ENCODE peak calls at places on chromosomes 2 and 18, in ten cellular contexts. J is tibial nerve, B is A549, A is upper lobe of left lung, X is prostate gland, F is testis, Z is stomach, L is transverse colon, S is adrenal gland, W is breast epithelium. U is an unnamed sample. For H3K4me1, the result is how much of the 10 kb centered on the place peaks cover.

GRCh38 chr2:138502253-138503086 is 900 bp downstream of the SPOPL start:
- DNase-seq in F (peak), Z (peak), A (no peak), L (no peak), S (no peak), X (peak), J (peak), W (peak), B (no peak), U (no peak)

GRCh38 chr2:106314427-106314826 is 120.3 kb upstream of the UXS1 start:
- DNase-seq in Z (no peak), X (no peak), A (no peak), F (no peak), L (no peak), S (no peak), B (no peak), W (no peak), J (no peak), U (no peak)

GRCh38 chr2:60260646-60261296 is 292.7 kb downstream of the BCL11A start:
- DNase-seq in A (peak), J (no peak), X (peak), W (peak), B (peak), F (no peak), L (no peak), Z (peak), S (peak), U (no peak)

GRCh38 chr2:54570925-54571694 is 115.0 kb downstream of the SPTBN1 start:
- DNase-seq in B (peak), Z (peak), L (peak), A (peak), F (peak), X (no peak), J (peak), W (no peak), S (no peak), U (no peak)

GRCh38 chr18:47754311-47755101 is 176.0 kb downstream of the SMAD2 start:
- DNase-seq in F (peak), W (no peak), A (no peak), S (peak), B (peak), Z (peak), J (no peak), L (peak), X (no peak), U (no peak)

GRCh38 chr2:39119732-39120520 is 925 bp downstream of the SOS1 start:
- DNase-seq in Z (peak), B (peak), X (peak), A (peak), F (peak), J (peak), S (peak), W (peak), L (peak), U (no peak)

GRCh38 chr2:186347472-186347871 is 138.6 kb upstream of the ZC3H15 start:
- DNase-seq in J (no peak), L (no peak), W (no peak), X (no peak), B (no peak), S (no peak), F (no peak), Z (no peak), A (no peak), U (no peak)

GRCh38 chr2:181675241-181675640 is 5.1 kb downstream of the NEUROD1 start:
- DNase-seq in L (no peak), J (no peak), X (no peak), A (no peak), F (no peak), W (no peak), S (no peak), Z (no peak), B (no peak), U (no peak)

GRCh38 chr2:192775461-192776262 is 580.9 kb upstream of the TMEFF2 start:
- DNase-seq in X (no peak), J (no peak), L (no peak), A (no peak), Z (no peak), F (no peak), W (no peak), S (no peak), B (no peak), U (no peak)

GRCh38 chr2:83969085-83969484 is 490.0 kb downstream of the SUCLG1 start:
- DNase-seq in Z (no peak), S (no peak), W (no peak), F (no peak), A (no peak), J (no peak), X (no peak), L (no peak), B (no peak), U (no peak)

DNA sequence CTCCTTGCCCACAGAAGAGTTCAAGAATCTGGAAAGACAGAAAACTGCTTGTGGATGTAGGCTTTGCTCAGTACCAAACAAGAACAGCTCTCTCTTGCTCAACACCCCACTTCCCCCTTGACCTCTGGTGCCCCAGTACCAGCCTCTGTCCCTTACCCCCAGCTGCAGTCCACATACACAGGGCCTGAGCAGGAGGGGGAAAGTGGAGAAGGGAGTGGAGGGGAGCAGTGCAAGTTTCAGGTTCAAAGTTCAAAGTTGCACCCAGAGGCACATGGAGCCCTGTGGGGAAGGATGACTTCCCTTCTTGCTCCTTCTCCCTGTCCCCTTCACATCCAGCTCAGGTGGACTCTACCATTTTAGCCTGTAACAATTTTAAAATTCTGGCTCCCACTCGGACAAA is 61.1 kb upstream of the LPIN2 start:
- DNase-seq in S (no peak), B (no peak), W (no peak), J (no peak), A (peak), Z (no peak), X (no peak), F (no peak), L (peak), U (peak)
- H3K27ac ChIP-seq in S (no peak), B (peak), W (no peak), J (peak), A (no peak), Z (no peak), X (no peak), F (no peak), L (no peak), U (no peak)

GRCh38 chr2:85595378-85596232 is at the start of gene RNF181:
- DNase-seq in A (peak), Z (peak), X (peak), J (peak), L (peak), B (peak), F (peak), W (peak), S (peak), U (peak)

GRCh38 chr2:85594715-85595377 is 699 bp upstream of the RNF181 start:
- DNase-seq in F (no peak), S (no peak), W (no peak), J (no peak), A (no peak), Z (no peak), L (no peak), B (no peak), X (no peak), U (no peak)

GRCh38 chr2:85591563-85591962 is 4.0 kb upstream of the RNF181 start:
- DNase-seq in Z (no peak), X (no peak), J (no peak), W (no peak), L (no peak), S (no peak), A (no peak), B (no peak), F (no peak), U (no peak)

GRCh38 chr2:85590950-85591349 is 4.6 kb upstream of the RNF181 start:
- DNase-seq in F (no peak), S (no peak), L (no peak), J (no peak), A (no peak), X (no peak), W (no peak), Z (no peak), B (no peak), U (no peak)

DNA sequence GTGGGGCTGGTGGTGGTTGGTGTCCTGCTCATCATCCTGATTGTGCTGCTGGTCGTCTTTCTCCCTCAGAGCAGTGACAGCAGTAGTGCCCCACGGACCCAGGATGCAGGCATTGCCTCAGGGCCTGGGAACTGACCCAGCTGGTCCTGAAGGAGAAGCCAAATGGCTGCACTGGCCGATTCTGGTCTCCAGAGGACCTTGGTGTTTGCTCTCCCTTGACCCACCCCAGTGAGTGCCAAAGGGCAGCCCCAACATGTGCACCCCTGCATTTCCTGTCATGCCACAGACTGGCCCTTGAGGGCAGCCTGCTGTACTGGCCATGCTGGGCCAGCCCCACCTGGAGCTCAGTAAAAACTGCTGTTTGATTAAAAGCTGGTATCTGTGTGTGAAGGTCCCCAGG is 2.5 kb upstream of the RNF181 start:
- DNase-seq in X (no peak), W (no peak), S (no peak), L (no peak), B (no peak), A (no peak), F (no peak), Z (no peak), J (no peak), U (no peak)
- H3K4me1 ChIP-seq in X (under half), W (under half), S (under half), L (under half), B (under half), A (half or more), F (under half), Z (under half), J (half or more), U (half or more)

GRCh38 chr2:159516241-159516758 is 100.0 kb downstream of the BAZ2B start:
- DNase-seq in W (no peak), F (peak), A (peak), Z (no peak), J (no peak), L (peak), S (no peak), X (peak), B (peak), U (no peak)
- TF ChIP-seq POLR2A in W (no peak), F (no peak), A (peak), Z (no peak), J (no peak), L (peak), S (no peak), X (no peak), B (no peak), U (no peak)

GRCh38 chr2:233328922-233329321 is 21.3 kb downstream of the SAG start:
- DNase-seq in W (no peak), F (no peak), Z (no peak), J (no peak), L (no peak), X (no peak), S (no peak), A (no peak), B (no peak), U (no peak)
- H3K27ac ChIP-seq in W (no peak), F (no peak), Z (no peak), J (no peak), L (no peak), X (no peak), S (no peak), A (no peak), B (no peak), U (no peak)

DNA sequence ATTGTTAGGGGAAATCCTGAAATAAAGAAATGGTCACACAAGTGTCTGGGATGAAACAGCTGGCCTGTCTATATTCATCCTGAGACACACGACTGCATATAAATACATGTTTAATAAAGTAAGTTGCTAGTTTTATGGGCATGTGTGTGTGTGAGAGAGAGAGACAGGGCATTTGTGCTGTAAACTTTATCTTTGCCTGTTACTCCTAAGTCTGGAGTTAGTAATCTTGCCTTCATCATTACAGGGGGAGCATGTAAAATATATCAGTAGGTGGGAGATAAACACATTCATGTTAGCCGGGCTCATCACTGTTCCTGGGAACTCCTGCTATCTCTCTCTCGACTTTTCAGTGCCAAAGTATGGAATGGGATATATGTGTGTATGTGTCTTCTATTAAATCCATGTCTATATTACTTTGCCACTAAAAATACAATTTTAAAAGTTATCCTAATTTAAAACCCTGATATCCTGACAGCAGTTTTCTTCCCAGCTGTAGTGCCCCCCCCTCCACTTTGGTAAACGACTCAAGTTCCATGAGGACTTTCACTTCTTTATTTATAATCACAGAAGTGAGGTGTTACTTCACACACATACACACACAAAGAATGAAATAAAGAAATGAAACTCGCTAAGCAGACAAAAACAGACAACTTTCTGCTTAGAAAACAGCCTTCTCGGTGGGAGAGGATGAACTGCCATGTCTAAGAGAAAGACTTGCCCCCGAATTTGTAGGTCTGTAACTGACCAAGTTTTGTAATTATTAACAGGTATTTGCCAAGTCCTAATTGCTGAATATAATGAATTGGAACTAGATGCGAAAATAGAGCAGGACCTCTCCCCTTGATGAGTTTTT is 949 bp downstream of the ZEB2 start:
- DNase-seq in S (no peak), J (no peak), L (no peak), F (no peak), B (no peak), W (no peak), A (no peak), X (no peak), Z (no peak), U (no peak)
- H3K4me1 ChIP-seq in S (under half), J (under half), L (under half), F (under half), B (under half), W (under half), A (under half), X (under half), Z (under half), U (under half)

GRCh38 chr18:77099501-77100370 is 32.8 kb downstream of the MBP start:
- DNase-seq in F (no peak), B (no peak), L (no peak), S (no peak), J (no peak), X (no peak), W (no peak), A (peak), Z (no peak), U (no peak)

GRCh38 chr18:77100751-77101355 is 31.7 kb downstream of the MBP start:
- DNase-seq in J (no peak), F (no peak), B (no peak), A (peak), Z (no peak), X (no peak), W (no peak), L (no peak), S (no peak), U (no peak)

GRCh38 chr18:77103181-77103875 is 29.3 kb downstream of the MBP start:
- DNase-seq in S (no peak), W (no peak), Z (no peak), B (no peak), L (no peak), X (no peak), F (no peak), J (no peak), A (peak), U (no peak)

GRCh38 chr18:77102246-77103040 is 30.1 kb downstream of the MBP start:
- DNase-seq in F (no peak), L (no peak), Z (no peak), X (no peak), J (no peak), W (no peak), B (no peak), A (no peak), S (no peak), U (peak)

DNA sequence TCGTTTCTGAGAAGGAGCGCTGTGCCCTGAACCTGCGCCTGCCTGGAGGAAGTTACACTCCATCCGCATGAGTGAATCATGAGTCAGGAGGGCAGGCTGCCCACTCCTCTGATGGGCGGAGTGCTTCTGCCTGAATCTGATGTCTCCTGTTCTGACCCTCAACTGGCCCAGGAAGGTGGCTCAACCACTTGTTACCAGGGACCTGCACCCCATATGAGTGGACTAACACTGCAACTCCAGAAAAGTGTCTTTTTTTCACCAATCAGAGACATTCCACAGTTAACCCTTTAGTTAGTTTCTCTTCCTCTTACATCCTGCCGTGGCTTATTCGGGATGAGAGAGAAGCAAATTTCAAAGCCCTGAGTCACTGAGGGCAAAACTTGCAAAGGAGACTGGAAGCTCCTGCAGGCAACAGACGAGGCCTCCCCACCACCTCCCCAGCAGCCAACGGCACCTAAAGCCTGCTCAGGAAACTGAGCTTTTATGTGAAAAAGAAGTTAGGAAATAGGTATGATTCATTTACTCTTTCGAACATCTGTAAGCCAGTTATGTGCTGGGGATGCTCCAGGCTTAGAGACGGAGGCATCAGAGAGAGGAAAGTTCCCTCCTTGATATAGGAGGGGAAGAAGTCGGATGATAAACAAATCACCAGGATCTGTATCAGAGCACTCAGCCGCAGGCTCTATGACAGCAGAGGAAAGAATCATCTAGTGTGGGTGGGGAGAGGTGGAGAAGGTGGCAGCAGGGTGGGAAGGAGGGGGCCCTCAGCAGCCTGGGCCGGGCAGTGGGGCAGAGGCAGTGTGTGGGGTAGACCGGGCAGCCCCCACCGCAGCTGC is 31.0 kb downstream of the MBP start:
- DNase-seq in L (peak), A (peak), S (peak), B (peak), F (peak), X (no peak), Z (peak), W (peak), J (peak), U (peak)
- TF ChIP-seq POLR2A in L (peak), A (peak), S (no peak), B (no peak), F (no peak), X (peak), Z (no peak), W (no peak), J (no peak), U (no peak)

GRCh38 chr18:12883003-12883683 is 894 bp downstream of the PTPN2 start:
- DNase-seq in L (no peak), Z (peak), X (no peak), S (peak), A (no peak), F (no peak), W (no peak), B (no peak), J (no peak), U (peak)
- H3K27ac ChIP-seq in L (peak), Z (peak), X (peak), S (peak), A (peak), F (peak), W (peak), B (peak), J (peak), U (peak)

GRCh38 chr2:150076281-150076680 is 411.2 kb downstream of the RND3 start:
- DNase-seq in F (no peak), S (no peak), X (no peak), B (peak), A (no peak), L (no peak), J (no peak), Z (no peak), W (no peak), U (no peak)

GRCh38 chr2:150080115-150080514 is 407.4 kb downstream of the RND3 start:
- DNase-seq in X (no peak), B (no peak), W (no peak), L (no peak), A (no peak), J (no peak), S (no peak), F (no peak), Z (no peak), U (no peak)

DNA sequence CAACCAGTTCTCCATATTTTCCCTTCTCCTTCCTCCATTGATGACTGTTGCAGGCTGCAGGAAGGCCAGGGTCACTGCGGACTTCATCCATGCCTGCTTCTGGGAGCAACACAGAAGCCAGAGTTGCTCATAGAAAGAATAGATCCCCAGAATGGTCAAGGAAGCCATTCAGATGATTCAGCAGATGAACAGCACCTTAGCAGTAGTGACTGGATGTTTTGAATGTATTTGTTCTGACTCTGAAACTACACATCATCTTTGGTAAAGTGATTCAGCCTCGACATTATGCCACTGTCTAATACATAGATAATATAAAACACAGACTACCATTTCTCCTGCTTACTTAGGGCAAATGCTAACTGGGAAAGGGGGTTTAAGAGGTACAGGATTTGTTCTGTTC is 411.6 kb downstream of the RND3 start:
- DNase-seq in A (no peak), F (no peak), W (no peak), J (no peak), B (peak), L (no peak), X (no peak), S (no peak), Z (no peak), U (no peak)
- H3K4me1 ChIP-seq in A (under half), F (under half), W (under half), J (under half), B (under half), L (under half), X (under half), S (under half), Z (under half), U (under half)

DNA sequence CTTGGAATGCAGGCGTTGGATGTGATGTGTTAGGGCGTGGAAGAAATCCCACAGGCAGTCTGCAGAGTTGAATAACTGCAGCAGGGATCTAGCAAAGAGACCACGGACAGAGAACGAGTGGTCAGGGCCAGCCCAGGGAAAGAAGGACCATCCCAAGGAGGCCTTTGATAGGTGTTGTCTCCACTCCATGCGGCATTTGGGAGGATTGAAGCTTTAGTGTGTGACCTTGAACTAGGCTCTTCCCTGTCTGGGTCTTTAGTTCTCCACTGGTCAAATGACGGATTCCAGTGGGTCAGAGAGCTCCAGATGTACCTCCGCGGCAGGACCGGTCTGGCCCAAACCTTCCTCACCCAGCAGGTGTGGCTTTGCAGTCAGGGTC is 18.4 kb downstream of the GREB1 start:
- DNase-seq in B (no peak), F (peak), W (no peak), X (no peak), J (no peak), L (no peak), Z (no peak), A (no peak), S (no peak), U (no peak)
- TF ChIP-seq POLR2A in B (no peak), F (no peak), W (no peak), X (no peak), J (no peak), L (no peak), Z (no peak), A (no peak), S (no peak), U (no peak)

GRCh38 chr18:44805643-44806042 is 125.0 kb downstream of the SETBP1 start:
- DNase-seq in W (no peak), Z (no peak), X (no peak), A (no peak), S (no peak), B (no peak), J (no peak), F (no peak), L (no peak), U (no peak)
- H3K27ac ChIP-seq in W (no peak), Z (peak), X (no peak), A (no peak), S (no peak), B (no peak), J (no peak), F (no peak), L (peak), U (peak)

U was measured in vagina.